ENCODE peak calls at places on chromosome 21, in eight cellular contexts. C is Calu3, R is heart left ventricle, T is occipital lobe, V is hypothalamus, M is NCI-H1092, Q is neural crest cell, P is left lung. D is an unnamed sample.

GRCh38 chr21:31185663-31186062 is 147.4 kb upstream of the KRTAP19-8 start:
- DNase-seq in C (no peak), R (no peak), T (no peak), V (no peak), M (no peak), Q (no peak), P (no peak), D (no peak)

GRCh38 chr21:44083631-44084291 is 23.4 kb upstream of the PWP2 start:
- DNase-seq in C (no peak), R (no peak), T (no peak), V (no peak), M (no peak), Q (no peak), P (no peak), D (no peak)

GRCh38 chr21:14453339-14453738 is 70.4 kb upstream of the HSPA13 start:
- DNase-seq in C (no peak), R (no peak), T (no peak), V (no peak), M (no peak), Q (no peak), P (no peak), D (no peak)

GRCh38 chr21:25103500-25104207 is 503.6 kb downstream of the MRPL39 start:
- DNase-seq in C (no peak), R (no peak), T (no peak), V (no peak), M (no peak), Q (no peak), P (no peak), D (no peak)

GRCh38 chr21:23162213-23162946 is 2164.2 kb downstream of the NCAM2 start:
- DNase-seq in C (no peak), R (no peak), T (no peak), V (no peak), M (no peak), Q (no peak), P (no peak), D (no peak)

GRCh38 chr21:35840197-35840799 is 220.0 kb downstream of the SETD4 start:
- DNase-seq in C (peak; percentile 56), R (no peak), T (no peak), V (peak; percentile 39), M (peak; percentile 72), Q (peak; percentile 41), P (peak; percentile 49), D (no peak)

GRCh38 chr21:16588433-16588860 is 858.7 kb downstream of the USP25 start:
- DNase-seq in C (no peak), R (peak; percentile 64), T (peak; percentile 88), V (peak; percentile 85), M (peak; percentile 42), Q (peak; percentile 48), P (peak; percentile 53), D (peak; percentile 72)

GRCh38 chr21:45048968-45049367 is 25.4 kb upstream of the ADARB1 start:
- DNase-seq in C (no peak), R (no peak), T (no peak), V (no peak), M (no peak), Q (no peak), P (no peak), D (no peak)

GRCh38 chr21:17610862-17611261 is 1.8 kb downstream of the BTG3 start:
- DNase-seq in C (peak; percentile 2), R (no peak), T (no peak), V (no peak), M (no peak), Q (no peak), P (no peak), D (no peak)

GRCh38 chr21:42480736-42481135 is 15.3 kb downstream of the RSPH1 start:
- DNase-seq in C (no peak), R (no peak), T (no peak), V (no peak), M (no peak), Q (no peak), P (no peak), D (no peak)

GRCh38 chr21:42496120-42496838 is at the start of gene RSPH1:
- DNase-seq in C (peak; percentile 98), R (peak; percentile 100), T (peak; percentile 100), V (peak; percentile 100), M (peak; percentile 100), Q (peak; percentile 99), P (peak; percentile 100), D (peak; percentile 98)

GRCh38 chr21:31730687-31731111 is 1.2 kb downstream of the SCAF4 start:
- DNase-seq in C (no peak), R (no peak), T (no peak), V (peak; percentile 20), M (no peak), Q (no peak), P (no peak), D (no peak)

GRCh38 chr21:28294046-28294445 is 698.6 kb downstream of the LTN1 start:
- DNase-seq in C (no peak), R (no peak), T (no peak), V (no peak), M (no peak), Q (no peak), P (no peak), D (no peak)

GRCh38 chr21:44010429-44010828 is 1.7 kb upstream of the TRAPPC10 start:
- DNase-seq in C (no peak), R (no peak), T (no peak), V (no peak), M (no peak), Q (no peak), P (no peak), D (no peak)

GRCh38 chr21:38910390-38911008 is 104.8 kb downstream of the ETS2 start:
- DNase-seq in C (peak; percentile 33), R (no peak), T (no peak), V (no peak), M (no peak), Q (no peak), P (no peak), D (no peak)

GRCh38 chr21:33025471-33026298 is at the start of gene OLIG2:
- DNase-seq in C (no peak), R (no peak), T (peak; percentile 91), V (peak; percentile 97), M (no peak), Q (peak; percentile 75), P (no peak), D (peak; percentile 77)

GRCh38 chr21:26490771-26491170 is 82.3 kb downstream of the CYYR1 start:
- DNase-seq in C (no peak), R (no peak), T (no peak), V (no peak), M (no peak), Q (no peak), P (no peak), D (no peak)

GRCh38 chr21:33434770-33435360 is 31.7 kb downstream of the IFNGR2 start:
- DNase-seq in C (peak; percentile 19), R (no peak), T (no peak), V (no peak), M (no peak), Q (no peak), P (no peak), D (no peak)

GRCh38 chr21:37653201-37653600 is 263.1 kb downstream of the KCNJ6 start:
- DNase-seq in C (no peak), R (no peak), T (no peak), V (no peak), M (no peak), Q (no peak), P (no peak), D (no peak)

GRCh38 chr21:42299324-42300044 is 15.7 kb downstream of the TFF3 start:
- DNase-seq in C (peak; percentile 16), R (no peak), T (peak; percentile 17), V (no peak), M (no peak), Q (no peak), P (no peak), D (no peak)

GRCh38 chr21:36156815-36157670 is at the start of gene DOP1B:
- DNase-seq in C (no peak), R (no peak), T (no peak), V (no peak), M (peak; percentile 46), Q (peak; percentile 39), P (peak; percentile 62), D (no peak)

GRCh38 chr21:45662623-45663015 is 19.1 kb downstream of the PCBP3 start:
- DNase-seq in C (no peak), R (no peak), T (no peak), V (no peak), M (no peak), Q (no peak), P (no peak), D (no peak)

GRCh38 chr21:36212513-36212780 is 55.8 kb downstream of the DOP1B start:
- DNase-seq in C (no peak), R (no peak), T (no peak), V (no peak), M (no peak), Q (no peak), P (no peak), D (no peak)

GRCh38 chr21:14716761-14717396 is 170.8 kb upstream of the SAMSN1 start:
- DNase-seq in C (no peak), R (no peak), T (no peak), V (no peak), M (no peak), Q (no peak), P (no peak), D (no peak)

GRCh38 chr21:24823247-24823646 is 784.0 kb downstream of the MRPL39 start:
- DNase-seq in C (no peak), R (no peak), T (no peak), V (no peak), M (no peak), Q (no peak), P (no peak), D (no peak)

GRCh38 chr21:45709127-45709526 is 65.6 kb downstream of the PCBP3 start:
- DNase-seq in C (no peak), R (no peak), T (no peak), V (no peak), M (no peak), Q (no peak), P (no peak), D (no peak)

GRCh38 chr21:25934771-25935224 is 200.0 kb downstream of the GABPA start:
- DNase-seq in C (peak; percentile 61), R (peak; percentile 68), T (no peak), V (no peak), M (no peak), Q (no peak), P (peak; percentile 60), D (no peak)

GRCh38 chr21:34835526-34835925 is 166.7 kb downstream of the CLIC6 start:
- DNase-seq in C (no peak), R (no peak), T (no peak), V (no peak), M (no peak), Q (no peak), P (no peak), D (no peak)

GRCh38 chr21:31354604-31355443 is 10.8 kb upstream of the TIAM1 start:
- DNase-seq in C (peak; percentile 70), R (no peak), T (peak; percentile 12), V (no peak), M (no peak), Q (no peak), P (peak; percentile 45), D (no peak)

GRCh38 chr21:43599728-43600127 is 59.6 kb downstream of the HSF2BP start:
- DNase-seq in C (no peak), R (no peak), T (no peak), V (no peak), M (no peak), Q (no peak), P (no peak), D (no peak)

GRCh38 chr21:37200641-37201480 is 66.3 kb downstream of the VPS26C start:
- DNase-seq in C (no peak), R (no peak), T (no peak), V (no peak), M (no peak), Q (no peak), P (no peak), D (no peak)

GRCh38 chr21:27570306-27570868 is 603.5 kb upstream of the ADAMTS5 start:
- DNase-seq in C (no peak), R (peak; percentile 55), T (no peak), V (no peak), M (no peak), Q (no peak), P (peak; percentile 37), D (no peak)